ENCODE peak calls at places on chromosomes 13 and 19, in seven cellular contexts. U is Panc1, T is brain microvascular endothelial cell, M is tibial nerve, G is endodermal cell, J is upper lobe of right lung, R is pancreas. W is an unnamed sample.

GRCh38 chr13:44576396-44577235 is 486 bp upstream of the TSC22D1 start:
- DNase-seq in U (no peak), T (no peak), M (no peak), G (peak; percentile 67), J (peak; percentile 72), R (no peak), W (peak; percentile 21)

GRCh38 chr19:45376045-45376724 is 5.8 kb upstream of the ERCC2 start:
- DNase-seq in U (no peak), T (peak; percentile 93), M (no peak), G (peak; percentile 84), J (no peak), R (no peak), W (peak; percentile 90)

GRCh38 chr13:20159646-20160345 is 1.1 kb downstream of the GJA3 start:
- DNase-seq in U (peak; percentile 18), T (no peak), M (no peak), G (peak; percentile 5), J (no peak), R (no peak), W (no peak)

GRCh38 chr19:17282488-17283256 is 971 bp downstream of the ANKLE1 start:
- DNase-seq in U (no peak), T (peak; percentile 61), M (peak; percentile 67), G (peak; percentile 96), J (peak; percentile 92), R (peak; percentile 94), W (peak; percentile 84)

GRCh38 chr19:888615-889385 is 4.2 kb downstream of the MED16 start:
- DNase-seq in U (no peak), T (no peak), M (no peak), G (no peak), J (no peak), R (no peak), W (no peak)

GRCh38 chr19:12749938-12750521 is 1.6 kb upstream of the BEST2 start:
- DNase-seq in U (no peak), T (peak; percentile 39), M (no peak), G (no peak), J (no peak), R (no peak), W (no peak)

GRCh38 chr19:49512970-49513745 is 697 bp downstream of the FCGRT start:
- DNase-seq in U (no peak), T (no peak), M (peak; percentile 54), G (peak; percentile 87), J (peak; percentile 85), R (no peak), W (peak; percentile 42)

GRCh38 chr13:108987488-108987887 is 358.1 kb downstream of the MYO16 start:
- DNase-seq in U (no peak), T (no peak), M (no peak), G (no peak), J (no peak), R (no peak), W (no peak)

GRCh38 chr13:32153056-32153455 is 121.5 kb downstream of the FRY start:
- DNase-seq in U (no peak), T (peak; percentile 40), M (no peak), G (no peak), J (no peak), R (no peak), W (no peak)

GRCh38 chr13:94722596-94722995 is 10.3 kb upstream of the SOX21 start:
- DNase-seq in U (no peak), T (no peak), M (no peak), G (no peak), J (no peak), R (no peak), W (no peak)

GRCh38 chr19:53809518-53810186 is 14.5 kb downstream of the NLRP12 start:
- DNase-seq in U (no peak), T (no peak), M (no peak), G (peak; percentile 89), J (no peak), R (no peak), W (no peak)

GRCh38 chr13:113656831-113657671 is 947 bp downstream of the ATP4B start:
- DNase-seq in U (no peak), T (no peak), M (peak; percentile 4), G (peak; percentile 44), J (peak; percentile 60), R (peak; percentile 50), W (no peak)

GRCh38 chr13:19155321-19155861 is 26.2 kb downstream of the TUBA3C start:
- DNase-seq in U (no peak), T (no peak), M (no peak), G (no peak), J (peak; percentile 64), R (no peak), W (no peak)

DNA sequence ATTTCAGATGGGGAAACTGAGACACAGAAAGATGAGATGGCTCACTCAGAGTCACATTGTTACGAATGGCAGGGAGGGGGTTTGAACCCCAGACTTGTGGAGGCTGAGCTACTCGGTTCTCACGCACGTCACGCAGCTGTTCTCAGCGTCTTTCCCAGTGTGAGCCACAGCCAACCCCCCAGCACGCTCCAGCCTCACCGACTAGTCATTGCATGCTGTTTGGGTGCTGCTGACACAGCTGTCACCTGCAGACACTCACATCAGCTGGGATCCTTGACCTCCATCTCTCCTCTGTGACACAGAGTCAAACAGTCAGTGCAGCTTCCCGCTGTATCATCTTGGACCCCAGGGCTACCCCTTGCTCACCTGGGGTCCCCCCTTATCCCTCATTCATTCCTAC is 2.4 kb upstream of the NCAN start:
- DNase-seq in U (no peak), T (no peak), M (no peak), G (no peak), J (no peak), R (no peak), W (no peak)
- H3K27me3 ChIP-seq in U (no peaks in the 10 kb centered on the region), T (peaks cover 25% of the 10 kb centered on the region), M (no peaks in the 10 kb centered on the region), G (peaks cover 85% of the 10 kb centered on the region), J (peaks cover 25% of the 10 kb centered on the region), R (peaks cover 21% of the 10 kb centered on the region), W (peaks cover 5% of the 10 kb centered on the region)

GRCh38 chr13:112107289-112107688 is 40.3 kb downstream of the SOX1 start:
- DNase-seq in U (no peak), T (no peak), M (no peak), G (no peak), J (no peak), R (no peak), W (no peak)

GRCh38 chr13:112105244-112105681 is 38.3 kb downstream of the SOX1 start:
- DNase-seq in U (no peak), T (no peak), M (no peak), G (peak; percentile 67), J (no peak), R (no peak), W (no peak)

GRCh38 chr13:112105884-112106283 is 38.9 kb downstream of the SOX1 start:
- DNase-seq in U (no peak), T (no peak), M (no peak), G (peak; percentile 80), J (no peak), R (no peak), W (no peak)

GRCh38 chr13:112104873-112105234 is 37.9 kb downstream of the SOX1 start:
- DNase-seq in U (no peak), T (no peak), M (no peak), G (no peak), J (no peak), R (no peak), W (no peak)

GRCh38 chr13:112106467-112107141 is 39.7 kb downstream of the SOX1 start:
- DNase-seq in U (no peak), T (no peak), M (no peak), G (peak; percentile 73), J (no peak), R (no peak), W (peak; percentile 14)
- H3K27me3 ChIP-seq in U (peaks cover 8% of the 10 kb centered on the region), T (peaks cover 24% of the 10 kb centered on the region), M (no peaks in the 10 kb centered on the region), G (peaks cover 100% of the 10 kb centered on the region), J (peaks cover 87% of the 10 kb centered on the region), R (peaks cover 50% of the 10 kb centered on the region), W (peaks cover 32% of the 10 kb centered on the region)

GRCh38 chr19:29793116-29793727 is 18.6 kb upstream of the CCNE1 start:
- DNase-seq in U (no peak), T (no peak), M (no peak), G (peak; percentile 30), J (no peak), R (no peak), W (no peak)

GRCh38 chr19:29800086-29800825 is 11.5 kb upstream of the CCNE1 start:
- DNase-seq in U (no peak), T (no peak), M (no peak), G (no peak), J (no peak), R (no peak), W (no peak)

GRCh38 chr19:29795882-29796523 is 15.8 kb upstream of the CCNE1 start:
- DNase-seq in U (no peak), T (no peak), M (no peak), G (peak; percentile 34), J (no peak), R (no peak), W (no peak)

GRCh38 chr19:29798783-29799182 is 13.0 kb upstream of the CCNE1 start:
- DNase-seq in U (no peak), T (no peak), M (no peak), G (no peak), J (no peak), R (no peak), W (no peak)

GRCh38 chr19:29795461-29795860 is 16.3 kb upstream of the CCNE1 start:
- DNase-seq in U (no peak), T (no peak), M (no peak), G (peak; percentile 29), J (no peak), R (no peak), W (no peak)
- H3K27me3 ChIP-seq in U (no peaks in the 10 kb centered on the region), T (no peaks in the 10 kb centered on the region), M (no peaks in the 10 kb centered on the region), G (no peaks in the 10 kb centered on the region), J (no peaks in the 10 kb centered on the region), R (no peaks in the 10 kb centered on the region), W (no peaks in the 10 kb centered on the region)

DNA sequence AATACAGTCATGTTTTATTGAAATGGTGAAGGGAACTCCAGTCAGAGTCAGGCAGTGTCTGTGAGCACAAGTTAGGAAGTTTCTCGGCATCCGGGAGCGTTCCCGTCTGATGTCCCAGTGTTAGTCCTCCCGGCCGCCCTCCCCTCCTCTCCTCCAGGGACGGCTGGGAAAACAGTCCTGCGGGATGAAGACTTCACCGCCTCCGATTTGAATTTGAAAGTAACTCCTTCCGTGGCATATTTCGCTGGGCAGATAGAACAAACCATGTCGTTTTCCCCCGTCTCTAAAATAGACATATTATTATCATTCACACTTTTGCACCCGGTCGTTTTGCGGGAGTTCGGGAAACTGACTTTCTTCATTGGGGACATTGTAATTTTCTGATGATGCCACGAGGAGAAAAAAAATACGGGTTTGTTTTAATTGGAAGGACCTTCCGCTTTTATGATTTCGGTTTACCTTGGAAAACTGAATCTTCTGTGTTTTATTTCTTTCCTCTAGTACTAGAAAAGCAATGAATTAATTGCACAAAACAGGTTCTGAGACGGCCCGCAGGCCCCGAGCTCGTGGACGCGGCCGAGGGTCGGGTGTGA is 76.6 kb downstream of the ZIC5 start:
- DNase-seq in U (no peak), T (no peak), M (no peak), G (peak; percentile 70), J (no peak), R (no peak), W (no peak)
- H3K27me3 ChIP-seq in U (no peaks in the 10 kb centered on the region), T (peaks cover 7% of the 10 kb centered on the region), M (peaks cover 2% of the 10 kb centered on the region), G (peaks cover 48% of the 10 kb centered on the region), J (peaks cover 51% of the 10 kb centered on the region), R (peaks cover 11% of the 10 kb centered on the region), W (peaks cover 20% of the 10 kb centered on the region)

DNA sequence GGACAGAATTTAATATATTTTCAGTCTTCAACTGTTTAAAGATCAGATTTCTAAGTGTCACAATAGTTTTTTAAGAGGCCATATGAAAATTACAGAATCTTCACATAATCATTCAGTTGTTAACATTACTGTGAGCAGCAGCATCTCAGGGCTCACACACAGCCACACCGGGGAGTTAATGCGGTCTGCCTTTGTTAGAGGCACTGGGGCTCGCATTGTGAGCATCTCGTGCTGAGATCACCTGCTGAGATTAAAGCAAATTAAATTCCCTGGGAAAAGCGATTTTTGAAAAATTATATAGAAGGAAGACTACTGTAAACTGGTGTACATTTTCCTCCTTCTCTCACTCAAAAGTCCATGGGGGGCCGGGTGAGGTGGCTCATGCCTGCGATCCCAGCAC is 16.6 kb downstream of the GPR12 start:
- DNase-seq in U (no peak), T (no peak), M (no peak), G (no peak), J (no peak), R (no peak), W (no peak)
- H3K27me3 ChIP-seq in U (peaks cover 7% of the 10 kb centered on the region), T (peaks cover 13% of the 10 kb centered on the region), M (no peaks in the 10 kb centered on the region), G (peaks cover 5% of the 10 kb centered on the region), J (peaks cover 36% of the 10 kb centered on the region), R (peaks cover 3% of the 10 kb centered on the region), W (no peaks in the 10 kb centered on the region)